ENCODE peak calls at places on chromosomes 12 and 14, in six cellular contexts. One of them, this sample, is unnamed.

GRCh38 chr14:52835122-52835903 is 43.9 kb upstream of the GNPNAT1 start:
- DNase-seq in sigmoid colon: no peak
- DNase-seq in adrenal gland: no peak
- DNase-seq in vagina: no peak
- DNase-seq in esophagus squamous epithelium: no peak
- DNase-seq in NB4: no peak
- DNase-seq in this sample: no peak

GRCh38 chr12:75720807-75721206 is 209.4 kb upstream of the KRR1 start:
- DNase-seq in sigmoid colon: no peak
- DNase-seq in adrenal gland: no peak
- DNase-seq in vagina: no peak
- DNase-seq in esophagus squamous epithelium: no peak
- DNase-seq in NB4: no peak
- DNase-seq in this sample: peak

GRCh38 chr12:113196996-113197395 is 11.5 kb downstream of the RITA1 start:
- DNase-seq in sigmoid colon: peak
- DNase-seq in adrenal gland: peak
- DNase-seq in vagina: no peak
- DNase-seq in esophagus squamous epithelium: no peak
- DNase-seq in NB4: peak
- DNase-seq in this sample: peak

GRCh38 chr12:85603556-85603955 is 232.7 kb downstream of the RASSF9 start:
- DNase-seq in sigmoid colon: no peak
- DNase-seq in adrenal gland: no peak
- DNase-seq in vagina: no peak
- DNase-seq in esophagus squamous epithelium: no peak
- DNase-seq in NB4: no peak
- DNase-seq in this sample: no peak

GRCh38 chr12:29148065-29148957 is 767 bp upstream of the FAR2 start:
- DNase-seq in sigmoid colon: peak
- DNase-seq in adrenal gland: no peak
- DNase-seq in vagina: no peak
- DNase-seq in esophagus squamous epithelium: no peak
- DNase-seq in NB4: peak
- DNase-seq in this sample: no peak

GRCh38 chr12:106301611-106302321 is 767 bp upstream of the TCP11L2 start:
- DNase-seq in sigmoid colon: peak
- DNase-seq in adrenal gland: peak
- DNase-seq in vagina: no peak
- DNase-seq in esophagus squamous epithelium: peak
- DNase-seq in NB4: peak
- DNase-seq in this sample: peak

GRCh38 chr12:90984114-90984513 is 20.7 kb downstream of the EPYC start:
- DNase-seq in sigmoid colon: no peak
- DNase-seq in adrenal gland: no peak
- DNase-seq in vagina: no peak
- DNase-seq in esophagus squamous epithelium: no peak
- DNase-seq in NB4: no peak
- DNase-seq in this sample: no peak

GRCh38 chr12:123533672-123534643 is at the start of gene RILPL1:
- DNase-seq in sigmoid colon: peak
- DNase-seq in adrenal gland: peak
- DNase-seq in vagina: no peak
- DNase-seq in esophagus squamous epithelium: no peak
- DNase-seq in NB4: peak
- DNase-seq in this sample: peak

GRCh38 chr12:96425973-96426372 is 25.7 kb upstream of the CDK17 start:
- DNase-seq in sigmoid colon: no peak
- DNase-seq in adrenal gland: no peak
- DNase-seq in vagina: no peak
- DNase-seq in esophagus squamous epithelium: no peak
- DNase-seq in NB4: peak
- DNase-seq in this sample: no peak

GRCh38 chr12:126518596-126519200 is 1453.5 kb downstream of the AACS start:
- DNase-seq in sigmoid colon: no peak
- DNase-seq in adrenal gland: no peak
- DNase-seq in vagina: no peak
- DNase-seq in esophagus squamous epithelium: no peak
- DNase-seq in NB4: no peak
- DNase-seq in this sample: no peak

GRCh38 chr12:51183816-51184215 is 10.9 kb upstream of the TFCP2 start:
- DNase-seq in sigmoid colon: peak
- DNase-seq in adrenal gland: peak
- DNase-seq in vagina: no peak
- DNase-seq in esophagus squamous epithelium: no peak
- DNase-seq in NB4: no peak
- DNase-seq in this sample: peak

GRCh38 chr14:84760506-84760905 is 769.4 kb upstream of the FLRT2 start:
- DNase-seq in sigmoid colon: no peak
- DNase-seq in adrenal gland: no peak
- DNase-seq in vagina: no peak
- DNase-seq in esophagus squamous epithelium: no peak
- DNase-seq in NB4: no peak
- DNase-seq in this sample: no peak

GRCh38 chr14:35285168-35285990 is 6.8 kb upstream of the PSMA6 start:
- DNase-seq in sigmoid colon: no peak
- DNase-seq in adrenal gland: no peak
- DNase-seq in vagina: no peak
- DNase-seq in esophagus squamous epithelium: no peak
- DNase-seq in NB4: peak
- DNase-seq in this sample: no peak
- H3K4me3 ChIP-seq in sigmoid colon: no peak
- H3K4me3 ChIP-seq in adrenal gland: no peak
- H3K4me3 ChIP-seq in vagina: no peak
- H3K4me3 ChIP-seq in esophagus squamous epithelium: no peak
- H3K4me3 ChIP-seq in NB4: peak
- H3K4me3 ChIP-seq in this sample: no peak

DNA sequence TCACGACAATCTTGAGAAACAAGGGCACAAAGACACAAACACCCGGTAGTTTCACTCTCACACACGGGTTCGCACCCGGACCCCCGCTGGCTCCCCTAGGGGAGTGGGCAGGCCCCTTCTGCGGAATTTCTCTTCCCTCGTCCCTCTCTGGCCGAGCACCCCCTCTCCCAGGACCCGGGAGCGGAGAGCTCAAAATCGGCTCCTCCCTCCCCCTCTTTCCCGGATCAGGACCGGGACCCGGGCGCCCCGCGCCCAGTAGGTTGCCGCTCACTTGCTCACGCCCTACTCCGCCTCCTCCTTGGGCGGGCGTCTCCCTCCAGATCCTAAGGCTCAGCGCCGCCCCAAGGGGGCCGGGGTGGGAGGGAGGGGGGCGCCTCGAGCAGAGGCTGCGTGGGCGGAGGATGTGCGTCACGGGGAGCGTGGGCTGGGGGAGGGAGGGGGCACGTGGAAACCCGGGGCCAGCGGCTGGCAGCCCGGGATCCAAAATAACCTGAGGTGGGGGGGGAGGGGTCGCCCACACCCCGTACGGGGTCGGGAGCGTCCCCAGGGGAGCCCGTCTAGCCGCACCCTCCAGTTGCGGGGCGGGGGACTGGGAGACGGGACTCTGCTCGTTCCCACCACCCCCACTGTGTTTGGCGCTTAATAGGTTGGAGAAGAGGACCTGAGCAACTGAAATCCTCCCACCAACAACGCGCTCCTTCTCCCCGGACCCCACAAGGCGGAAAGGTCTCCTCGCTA is 1.8 kb upstream of the NAB2 start:
- DNase-seq in sigmoid colon: peak
- DNase-seq in adrenal gland: peak
- DNase-seq in vagina: peak
- DNase-seq in esophagus squamous epithelium: peak
- DNase-seq in NB4: peak
- DNase-seq in this sample: peak
- TF ChIP-seq POLR2A in sigmoid colon: peak
- TF ChIP-seq POLR2A in adrenal gland: peak
- TF ChIP-seq POLR2A in vagina: peak
- TF ChIP-seq POLR2A in esophagus squamous epithelium: peak
- TF ChIP-seq POLR2A in NB4: no peak
- TF ChIP-seq POLR2A in this sample: peak

DNA sequence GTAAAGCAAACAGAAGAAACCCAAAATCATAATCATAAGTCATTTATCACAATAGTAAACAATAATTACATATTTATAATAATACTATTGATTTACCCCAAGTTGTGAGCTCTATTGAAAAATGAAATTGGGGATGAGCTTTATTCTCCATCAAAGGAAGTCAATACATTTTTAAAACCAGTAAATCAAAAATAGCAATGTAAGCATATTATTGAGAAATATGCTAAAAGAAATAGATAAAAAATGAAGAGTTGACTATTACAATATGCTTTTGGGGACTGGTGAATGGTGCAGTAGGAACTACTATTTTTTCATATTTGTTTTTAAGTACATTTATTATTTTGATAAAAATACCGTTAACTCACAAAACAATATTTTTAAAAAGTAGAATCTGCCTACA is 31.2 kb upstream of the STK38L start:
- DNase-seq in sigmoid colon: no peak
- DNase-seq in adrenal gland: no peak
- DNase-seq in vagina: no peak
- DNase-seq in esophagus squamous epithelium: no peak
- DNase-seq in NB4: no peak
- DNase-seq in this sample: no peak
- H3K4me3 ChIP-seq in sigmoid colon: no peak
- H3K4me3 ChIP-seq in adrenal gland: no peak
- H3K4me3 ChIP-seq in vagina: no peak
- H3K4me3 ChIP-seq in esophagus squamous epithelium: no peak
- H3K4me3 ChIP-seq in NB4: no peak
- H3K4me3 ChIP-seq in this sample: no peak

DNA sequence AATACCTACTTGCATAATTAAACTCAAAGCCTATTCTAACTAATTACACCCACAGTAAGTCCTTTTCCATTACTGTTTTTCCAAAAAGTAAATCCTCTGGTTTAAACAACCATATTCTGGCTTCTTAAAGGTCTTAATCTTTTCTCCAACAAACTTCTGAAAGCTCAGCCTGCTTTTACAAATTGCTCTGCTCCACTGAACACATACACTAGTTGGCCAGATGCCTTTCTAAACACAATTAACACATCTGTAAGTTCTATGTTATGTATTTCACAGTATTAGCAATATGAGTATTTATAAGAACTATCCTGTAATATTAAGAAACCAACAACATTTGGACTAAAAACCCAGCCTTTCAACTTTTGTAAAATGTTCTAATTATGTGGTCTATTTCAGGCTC is 30.1 kb downstream of the PTPRB start:
- DNase-seq in sigmoid colon: no peak
- DNase-seq in adrenal gland: no peak
- DNase-seq in vagina: no peak
- DNase-seq in esophagus squamous epithelium: no peak
- DNase-seq in NB4: no peak
- DNase-seq in this sample: no peak
- TF ChIP-seq POLR2A in sigmoid colon: no peak
- TF ChIP-seq POLR2A in adrenal gland: no peak
- TF ChIP-seq POLR2A in vagina: no peak
- TF ChIP-seq POLR2A in esophagus squamous epithelium: no peak
- TF ChIP-seq POLR2A in NB4: no peak
- TF ChIP-seq POLR2A in this sample: no peak

GRCh38 chr14:22822017-22822618 is 6.9 kb upstream of the SLC7A7 start:
- DNase-seq in sigmoid colon: peak
- DNase-seq in adrenal gland: no peak
- DNase-seq in vagina: no peak
- DNase-seq in esophagus squamous epithelium: no peak
- DNase-seq in NB4: no peak
- DNase-seq in this sample: no peak

GRCh38 chr14:22821193-22822016 is 6.2 kb upstream of the SLC7A7 start:
- DNase-seq in sigmoid colon: peak
- DNase-seq in adrenal gland: no peak
- DNase-seq in vagina: no peak
- DNase-seq in esophagus squamous epithelium: no peak
- DNase-seq in NB4: no peak
- DNase-seq in this sample: peak

GRCh38 chr14:22820731-22821130 is 5.5 kb upstream of the SLC7A7 start:
- DNase-seq in sigmoid colon: no peak
- DNase-seq in adrenal gland: no peak
- DNase-seq in vagina: no peak
- DNase-seq in esophagus squamous epithelium: no peak
- DNase-seq in NB4: no peak
- DNase-seq in this sample: no peak

GRCh38 chr14:22822619-22823551 is 6.8 kb upstream of the MRPL52 start:
- DNase-seq in sigmoid colon: peak
- DNase-seq in adrenal gland: peak
- DNase-seq in vagina: no peak
- DNase-seq in esophagus squamous epithelium: no peak
- DNase-seq in NB4: peak
- DNase-seq in this sample: peak

DNA sequence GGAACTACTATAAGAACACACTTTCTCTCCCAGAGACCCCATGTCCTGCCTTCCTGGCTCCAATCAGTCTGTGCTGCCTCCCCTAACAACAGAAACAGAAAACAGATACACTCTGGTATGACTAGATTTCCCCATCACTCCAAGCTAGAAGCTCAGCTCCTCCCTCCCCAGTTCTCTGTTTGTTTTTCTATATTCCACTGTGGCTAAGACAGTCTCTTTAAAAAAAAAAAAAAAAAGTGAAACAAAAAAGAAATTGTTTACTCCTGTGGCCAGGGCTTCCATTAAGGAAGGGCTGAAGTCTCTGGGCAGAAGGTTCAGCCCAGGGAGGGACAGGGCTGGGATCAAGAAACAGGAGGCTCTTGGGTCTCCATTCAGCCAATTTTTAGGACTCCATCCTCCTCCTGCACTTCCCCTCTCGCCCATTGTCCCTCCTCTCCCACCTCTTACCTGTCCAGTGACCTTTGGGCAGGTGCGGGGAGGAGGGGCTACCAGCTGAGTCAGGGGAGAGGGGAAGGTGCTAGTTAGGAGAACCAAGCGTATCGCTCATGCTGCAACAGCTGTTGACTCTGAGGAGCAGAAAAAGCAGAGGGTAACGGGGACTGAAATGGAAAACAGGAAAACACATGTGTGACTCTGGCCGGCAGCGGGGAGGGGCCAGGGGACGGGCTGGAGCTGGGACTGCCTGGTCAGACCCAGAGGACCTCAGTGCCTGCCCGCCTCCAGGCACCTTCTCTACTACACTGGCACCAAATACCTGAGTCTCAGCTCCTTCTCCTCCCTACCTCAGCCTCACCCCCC is 4.2 kb upstream of the SLC7A7 start:
- DNase-seq in sigmoid colon: peak
- DNase-seq in adrenal gland: no peak
- DNase-seq in vagina: no peak
- DNase-seq in esophagus squamous epithelium: no peak
- DNase-seq in NB4: no peak
- DNase-seq in this sample: peak
- H3K4me3 ChIP-seq in sigmoid colon: peak
- H3K4me3 ChIP-seq in adrenal gland: no peak
- H3K4me3 ChIP-seq in vagina: peak
- H3K4me3 ChIP-seq in esophagus squamous epithelium: peak
- H3K4me3 ChIP-seq in NB4: no peak
- H3K4me3 ChIP-seq in this sample: peak

GRCh38 chr14:50823763-50824636 is 7.0 kb downstream of the NIN start:
- DNase-seq in sigmoid colon: no peak
- DNase-seq in adrenal gland: no peak
- DNase-seq in vagina: no peak
- DNase-seq in esophagus squamous epithelium: no peak
- DNase-seq in NB4: peak
- DNase-seq in this sample: peak
- TF ChIP-seq POLR2A in sigmoid colon: no peak
- TF ChIP-seq POLR2A in adrenal gland: no peak
- TF ChIP-seq POLR2A in vagina: no peak
- TF ChIP-seq POLR2A in esophagus squamous epithelium: no peak
- TF ChIP-seq POLR2A in NB4: no peak
- TF ChIP-seq POLR2A in this sample: no peak